ENCODE peak calls at places on chromosomes 16 and 17, in six cellular contexts. X is activated naive CD8-positive, alpha-beta T cell treated with anti-CD3 and anti-CD28 coated beads for 36 hours; V is HT1080; N is fibroblast of lung; F is NCI-H1048; M is C1 segment of cervical spinal cord. T is an unnamed sample.

GRCh38 chr17:10036511-10037061 is 131.5 kb upstream of the RCVRN start:
- DNase-seq in X (no peak), V (peak), N (no peak), F (no peak), M (peak), T (no peak)

GRCh38 chr16:50152807-50153647 is at the start of gene TENT4B:
- DNase-seq in X (peak), V (peak), N (peak), F (peak), M (peak), T (peak)

GRCh38 chr17:59105852-59106462 is 723 bp downstream of the TRIM37 start:
- DNase-seq in X (peak), V (peak), N (peak), F (no peak), M (peak), T (no peak)

GRCh38 chr17:72373910-72374741 is 253.3 kb downstream of the SOX9 start:
- DNase-seq in X (no peak), V (peak), N (no peak), F (no peak), M (no peak), T (no peak)

GRCh38 chr17:39831588-39831987 is 32.5 kb downstream of the IKZF3 start:
- DNase-seq in X (no peak), V (no peak), N (no peak), F (no peak), M (no peak), T (no peak)

GRCh38 chr16:10876799-10877341 is at the start of gene CIITA:
- DNase-seq in X (peak), V (peak), N (peak), F (no peak), M (peak), T (no peak)

GRCh38 chr17:55285340-55286301 is 20.9 kb downstream of the HLF start:
- DNase-seq in X (no peak), V (no peak), N (peak), F (no peak), M (peak), T (no peak)

GRCh38 chr16:87645802-87646201 is 43.5 kb downstream of the JPH3 start:
- DNase-seq in X (no peak), V (no peak), N (no peak), F (no peak), M (no peak), T (no peak)

GRCh38 chr16:51666074-51666473 is 515.0 kb upstream of the SALL1 start:
- DNase-seq in X (no peak), V (no peak), N (no peak), F (no peak), M (no peak), T (no peak)

GRCh38 chr16:67158637-67159600 is 790 bp downstream of the TRADD start:
- DNase-seq in X (peak), V (peak), N (no peak), F (no peak), M (no peak), T (no peak)

GRCh38 chr16:55418586-55418985 is 60.4 kb upstream of the MMP2 start:
- DNase-seq in X (no peak), V (no peak), N (no peak), F (no peak), M (no peak), T (no peak)

GRCh38 chr17:34755981-34756669 is 176.7 kb downstream of the TMEM132E start:
- DNase-seq in X (no peak), V (no peak), N (no peak), F (no peak), M (no peak), T (no peak)

GRCh38 chr17:34436607-34437006 is 73.6 kb upstream of the CCL1 start:
- DNase-seq in X (no peak), V (no peak), N (no peak), F (no peak), M (no peak), T (no peak)

T was measured in cortex of kidney.